ENCODE peak calls at places on chromosomes 5 and 9, in five cellular contexts. P is spleen, T is K562, E is thyroid gland, Y is ovary. O is an unnamed sample.

GRCh38 chr5:163498886-163499285 is 6.5 kb upstream of the MAT2B start:
- DNase-seq in P (no peak), E (no peak), Y (no peak), T (peak; percentile 10), O (no peak)

GRCh38 chr9:75027187-75028107 is 646 bp downstream of the CARNMT1 start:
- DNase-seq in Y (peak; percentile 69), T (peak; percentile 73), E (peak; percentile 71), P (peak; percentile 93), O (peak; percentile 89)

GRCh38 chr5:169964247-169964646 is 16.0 kb downstream of the INSYN2B start:
- DNase-seq in P (no peak), E (no peak), T (no peak), Y (no peak), O (no peak)

GRCh38 chr5:171592076-171592475 is 172.6 kb downstream of the FGF18 start:
- DNase-seq in Y (no peak), T (no peak), P (no peak), E (no peak), O (no peak)

GRCh38 chr5:1732238-1732880 is 67.3 kb downstream of the MRPL36 start:
- DNase-seq in T (no peak), P (peak; percentile 62), Y (no peak), E (no peak), O (no peak)

GRCh38 chr5:59722875-59723274 is 170.7 kb downstream of the PDE4D start:
- DNase-seq in T (no peak), Y (no peak), E (no peak), P (no peak), O (no peak)

GRCh38 chr9:26112724-26113123 is 434.5 kb upstream of the TUSC1 start:
- DNase-seq in T (no peak), Y (no peak), P (no peak), E (no peak), O (no peak)

GRCh38 chr5:106508894-106509293 is 1161.8 kb downstream of the EFNA5 start:
- DNase-seq in P (no peak), E (no peak), T (no peak), Y (no peak), O (no peak)

GRCh38 chr5:142601432-142601831 is 84.5 kb downstream of the FGF1 start:
- DNase-seq in T (no peak), E (no peak), P (no peak), Y (no peak), O (no peak)

GRCh38 chr9:137534256-137535119 is 15.7 kb downstream of the PNPLA7 start:
- DNase-seq in T (peak; percentile 69), Y (no peak), E (peak; percentile 68), P (no peak), O (peak; percentile 63)

GRCh38 chr9:126957687-126958053 is 43.1 kb downstream of the RALGPS1 start:
- DNase-seq in Y (no peak), P (no peak), T (no peak), E (no peak), O (no peak)

GRCh38 chr5:67010684-67011409 is 185.8 kb downstream of the CD180 start:
- DNase-seq in Y (no peak), P (no peak), T (no peak), E (peak; percentile 48), O (no peak)

GRCh38 chr9:3490957-3491356 is 34.8 kb downstream of the RFX3 start:
- DNase-seq in Y (no peak), E (no peak), P (no peak), T (no peak), O (no peak)

GRCh38 chr9:93233033-93233432 is 49.1 kb downstream of the WNK2 start:
- DNase-seq in E (no peak), P (no peak), Y (no peak), T (no peak), O (no peak)

GRCh38 chr9:13279284-13280162 is at the start of gene MPDZ:
- DNase-seq in T (peak; percentile 79), P (no peak), Y (peak; percentile 86), E (peak; percentile 72), O (peak; percentile 69)

GRCh38 chr5:134874831-134875655 is 872 bp downstream of the TXNDC15 start:
- DNase-seq in P (peak; percentile 82), Y (peak; percentile 61), T (peak; percentile 35), E (peak; percentile 39), O (peak; percentile 70)
- TF ChIP-seq POLR2A in P (no peak), Y (no peak), T (no peak), E (no peak), O (no peak)

GRCh38 chr9:104899759-104900247 is 28.2 kb downstream of the ABCA1 start:
- DNase-seq in T (no peak), Y (no peak), P (no peak), E (no peak), O (no peak)
- TF ChIP-seq POLR2A in T (no peak), Y (no peak), P (no peak), E (no peak), O (no peak)

GRCh38 chr9:2180704-2181103 is 165.6 kb downstream of the SMARCA2 start:
- DNase-seq in P (no peak), Y (no peak), T (no peak), E (no peak), O (no peak)

GRCh38 chr9:2180171-2180570 is 165.0 kb downstream of the SMARCA2 start:
- DNase-seq in T (no peak), E (no peak), P (no peak), Y (no peak), O (no peak)

GRCh38 chr9:2181794-2182193 is 166.6 kb downstream of the SMARCA2 start:
- DNase-seq in Y (no peak), T (peak; percentile 25), E (peak; percentile 28), P (no peak), O (peak; percentile 12)

GRCh38 chr9:2178034-2178734 is 163.0 kb downstream of the SMARCA2 start:
- DNase-seq in P (no peak), E (peak; percentile 35), T (no peak), Y (no peak), O (no peak)

GRCh38 chr9:2179557-2179956 is 164.4 kb downstream of the SMARCA2 start:
- DNase-seq in P (no peak), Y (no peak), E (no peak), T (no peak), O (no peak)
- TF ChIP-seq POLR2A in P (no peak), Y (no peak), E (no peak), T (no peak), O (no peak)

DNA sequence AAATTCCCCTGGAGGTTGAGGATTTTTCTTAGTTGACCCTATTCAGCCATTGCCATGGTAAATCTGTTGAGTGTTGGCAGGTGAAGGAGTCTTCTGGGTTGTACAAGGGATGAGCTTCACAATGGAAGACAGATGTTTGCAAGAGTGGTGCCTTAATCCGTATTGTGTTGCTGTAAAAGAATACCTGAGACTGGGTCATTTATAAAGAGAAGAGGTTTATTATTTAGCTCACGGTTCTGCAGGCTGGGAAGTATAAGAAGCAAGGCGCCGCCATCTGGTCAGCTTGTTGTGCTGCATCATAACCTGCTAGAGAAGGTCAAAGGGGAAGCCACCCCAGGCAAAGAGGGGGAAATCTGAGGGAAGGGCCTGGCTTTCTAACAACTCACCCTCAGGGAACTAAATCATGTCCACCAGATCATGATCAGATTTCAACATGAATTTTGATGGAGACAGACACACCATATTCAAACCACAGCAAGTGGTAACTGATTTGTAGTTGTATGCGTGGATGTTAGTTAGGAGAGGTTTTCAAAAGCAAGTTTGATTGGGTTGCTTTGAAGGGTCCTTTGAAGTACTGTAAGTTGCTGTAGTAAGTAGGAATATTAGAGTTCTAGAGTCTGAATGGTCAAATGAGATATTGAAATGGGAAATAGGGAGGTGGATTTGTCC is 2.5 kb downstream of the TNPO1 start:
- DNase-seq in E (peak; percentile 76), T (peak; percentile 48), Y (peak; percentile 57), P (peak; percentile 89), O (peak; percentile 67)
- TF ChIP-seq POLR2A in E (no peak), T (no peak), Y (no peak), P (no peak), O (no peak)

DNA sequence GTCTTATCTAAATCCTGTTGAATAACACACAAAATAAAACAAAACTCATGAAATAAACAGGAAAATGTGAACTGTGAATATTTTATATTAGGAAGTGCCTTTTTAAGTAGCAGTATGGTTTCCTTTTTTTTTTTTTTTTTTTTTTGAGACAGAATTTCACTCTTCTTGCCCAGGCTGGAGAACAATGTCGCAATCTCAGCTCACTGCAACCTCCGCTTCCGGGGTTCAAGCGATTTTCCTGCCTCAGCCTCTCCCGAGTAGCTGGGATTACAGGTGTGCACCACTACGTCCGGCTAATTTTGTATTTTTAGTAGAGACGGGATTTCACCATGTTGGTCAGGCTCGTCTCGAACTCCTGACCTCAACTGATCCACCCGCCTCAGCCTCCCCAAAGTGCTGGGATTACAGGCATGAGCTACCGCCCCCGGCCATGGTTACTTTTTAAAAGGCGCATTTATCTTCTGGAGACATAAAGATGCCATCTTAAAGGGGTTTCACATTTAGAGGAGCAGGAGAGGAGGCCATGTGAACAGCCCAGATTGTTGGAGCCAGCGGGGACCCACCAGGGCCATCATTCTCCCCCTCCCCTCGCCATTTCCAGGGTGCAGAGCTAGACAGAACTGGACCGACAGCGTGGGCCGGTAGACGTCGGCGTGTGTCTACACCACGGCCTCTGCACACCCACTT is 64.1 kb downstream of the ROR2 start:
- DNase-seq in T (no peak), P (peak; percentile 9), E (no peak), Y (no peak), O (no peak)
- TF ChIP-seq POLR2A in T (no peak), P (no peak), E (no peak), Y (no peak), O (no peak)

DNA sequence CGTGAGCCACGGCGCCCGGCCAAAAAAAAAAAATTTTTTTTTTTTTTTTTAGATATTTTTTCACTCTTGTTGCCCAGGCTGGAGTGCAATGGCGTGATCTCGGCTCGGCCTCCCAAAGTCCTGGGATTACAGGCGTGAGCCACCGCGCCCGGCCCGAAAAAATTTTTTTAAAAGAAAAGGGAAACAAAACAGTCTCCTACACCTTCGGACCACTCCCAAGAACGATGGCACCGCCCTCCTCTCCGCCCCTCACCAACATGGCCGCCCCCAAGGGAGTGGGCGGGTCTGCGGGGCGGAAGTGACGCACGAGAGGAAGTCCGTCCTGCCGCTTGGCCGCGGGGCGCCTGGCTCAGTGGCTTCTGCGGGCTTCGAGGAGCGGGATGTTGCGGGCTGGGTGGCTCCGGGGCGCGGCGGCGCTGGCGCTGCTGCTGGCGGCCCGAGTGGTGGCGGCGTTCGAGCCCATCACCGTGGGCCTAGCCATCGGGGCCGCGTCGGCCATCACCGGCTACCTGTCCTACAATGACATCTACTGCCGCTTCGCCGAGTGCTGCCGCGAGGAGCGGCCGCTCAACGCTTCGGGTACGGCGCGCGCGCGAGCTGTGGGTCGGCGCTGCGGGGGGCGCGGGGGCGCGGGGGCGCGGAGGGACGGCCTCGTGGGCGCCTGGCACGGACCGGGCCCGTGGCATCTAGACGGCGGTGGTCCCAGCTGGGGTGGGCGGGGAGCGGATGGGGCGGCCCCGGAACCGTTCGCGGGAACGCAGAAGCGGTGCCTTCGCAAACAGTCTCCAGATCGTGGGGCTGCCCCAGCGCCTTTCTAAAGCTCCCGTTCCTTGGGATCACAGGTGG is at the start of gene TOR1B:
- DNase-seq in Y (peak; percentile 96), T (peak; percentile 95), E (peak; percentile 91), P (peak; percentile 98), O (peak; percentile 97)
- TF ChIP-seq POLR2A in Y (peak; percentile 60), T (peak; percentile 87), E (no peak), P (peak; percentile 44), O (peak; percentile 70)